ENCODE peak calls at places on chromosomes 11 and 22, in eight cellular contexts. Z is dorsolateral prefrontal cortex, Y is GM12865, W is uterus, L is hypothalamus, C is GM13977, D is tibial nerve, X is M059J. H is an unnamed sample.

GRCh38 chr22:19331975-19332374 is 40.5 kb upstream of the CLTCL1 start:
- DNase-seq in Y (no peak), Z (no peak), D (no peak), X (no peak), W (no peak), C (no peak), L (no peak), H (no peak)

GRCh38 chr11:61883947-61884346 is 7.4 kb downstream of the FADS3 start:
- DNase-seq in D (no peak), W (no peak), L (no peak), Y (no peak), C (no peak), Z (no peak), X (no peak), H (no peak)

GRCh38 chr22:19166421-19166820 is 12.1 kb downstream of the SLC25A1 start:
- DNase-seq in Y (no peak), W (no peak), Z (no peak), D (no peak), L (no peak), C (no peak), X (no peak), H (no peak)

GRCh38 chr11:118152020-118152551 is 537 bp downstream of the SCN4B start:
- DNase-seq in Y (no peak), W (no peak), L (no peak), D (no peak), X (peak), Z (no peak), C (no peak), H (no peak)

GRCh38 chr11:70930215-70930614 is 322.2 kb downstream of the SHANK2 start:
- DNase-seq in Y (no peak), X (no peak), W (no peak), C (no peak), Z (no peak), D (no peak), L (no peak), H (no peak)

GRCh38 chr22:41234815-41235687 is 5.7 kb downstream of the CHADL start:
- DNase-seq in W (no peak), D (no peak), L (no peak), C (no peak), X (no peak), Z (no peak), Y (no peak), H (no peak)

GRCh38 chr22:28498044-28498443 is 181.6 kb downstream of the TTC28 start:
- DNase-seq in C (no peak), D (no peak), L (no peak), Z (no peak), W (no peak), Y (no peak), X (no peak), H (no peak)

GRCh38 chr11:126837581-126837980 is 163.0 kb downstream of the KIRREL3 start:
- DNase-seq in D (no peak), Y (no peak), W (no peak), X (no peak), C (no peak), Z (no peak), L (no peak), H (no peak)

GRCh38 chr11:73528420-73528819 is 69.5 kb downstream of the FAM168A start:
- DNase-seq in L (no peak), C (no peak), Z (no peak), Y (no peak), W (no peak), D (no peak), X (no peak), H (no peak)

GRCh38 chr11:9176136-9176535 is 84.7 kb upstream of the SCUBE2 start:
- DNase-seq in W (no peak), Y (no peak), X (no peak), D (no peak), C (no peak), L (no peak), Z (no peak), H (no peak)

GRCh38 chr11:65150513-65151271 is 16.4 kb upstream of the SYVN1 start:
- DNase-seq in D (peak), L (peak), X (peak), Y (peak), W (peak), Z (peak), C (peak), H (no peak)

GRCh38 chr11:64245797-64246623 is 733 bp downstream of the PPP1R14B start:
- DNase-seq in Y (peak), W (peak), C (no peak), X (peak), D (peak), Z (peak), L (peak), H (no peak)

GRCh38 chr22:38032681-38033521 is 24.3 kb upstream of the PICK1 start:
- DNase-seq in C (no peak), X (peak), D (peak), W (peak), Z (no peak), L (no peak), Y (no peak), H (peak)

GRCh38 chr11:88402192-88402715 is 64.7 kb upstream of the CTSC start:
- DNase-seq in W (no peak), X (peak), C (no peak), Z (no peak), Y (peak), L (no peak), D (no peak), H (no peak)

H was measured in HuH-7.